ENCODE peak calls at places on chromosomes 4 and X, in nine cellular contexts. Z is pancreas, E is uterus, T is NT2/D1, U is tibial nerve, X is lung, C is colonic mucosa, Y is BE2C, N is Peyer's patch. M is an unnamed sample.

GRCh38 chr4:28469387-28469786 is 1608.7 kb downstream of the STIM2 start:
- DNase-seq in Z (no peak), E (no peak), T (no peak), U (no peak), X (no peak), C (no peak), Y (no peak), N (no peak), M (no peak)

GRCh38 chr4:110636231-110636676 is 13.4 kb upstream of the PITX2 start:
- DNase-seq in Z (no peak), E (no peak), T (no peak), U (no peak), X (no peak), C (no peak), Y (no peak), N (no peak), M (no peak)

GRCh38 chr4:7310441-7310840 is 118.1 kb downstream of the SORCS2 start:
- DNase-seq in Z (no peak), E (no peak), T (no peak), U (no peak), X (no peak), C (no peak), Y (no peak), N (no peak), M (no peak)

GRCh38 chr4:168839758-168840385 is 170.2 kb downstream of the CBR4 start:
- DNase-seq in Z (no peak), E (peak; percentile 66), T (no peak), U (no peak), X (no peak), C (no peak), Y (no peak), N (no peak), M (no peak)

GRCh38 chrX:101287402-101287801 is 3.7 kb downstream of the TAF7L start:
- DNase-seq in Z (no peak), E (no peak), T (peak; percentile 20), U (peak; percentile 43), X (no peak), C (peak; percentile 31), Y (peak; percentile 11), N (no peak), M (no peak)

GRCh38 chrX:65406532-65406931 is 128.1 kb downstream of the LAS1L start:
- DNase-seq in Z (no peak), E (no peak), T (no peak), U (no peak), X (no peak), C (no peak), Y (no peak), N (no peak), M (no peak)

GRCh38 chr4:31089815-31090214 is 369.6 kb downstream of the PCDH7 start:
- DNase-seq in Z (peak; percentile 6), E (peak; percentile 15), T (no peak), U (no peak), X (peak; percentile 86), C (no peak), Y (peak; percentile 18), N (no peak), M (no peak)

GRCh38 chr4:140719022-140719421 is 37.2 kb downstream of the TBC1D9 start:
- DNase-seq in Z (no peak), E (no peak), T (no peak), U (no peak), X (no peak), C (no peak), Y (no peak), N (no peak), M (no peak)

GRCh38 chr4:113645288-113645687 is 116.2 kb downstream of the CAMK2D start:
- DNase-seq in Z (no peak), E (no peak), T (no peak), U (no peak), X (no peak), C (no peak), Y (no peak), N (no peak), M (no peak)

GRCh38 chr4:113644398-113644797 is 117.1 kb downstream of the CAMK2D start:
- DNase-seq in Z (no peak), E (no peak), T (no peak), U (no peak), X (no peak), C (no peak), Y (no peak), N (no peak), M (no peak)

GRCh38 chr4:113641025-113641431 is 120.5 kb downstream of the CAMK2D start:
- DNase-seq in Z (no peak), E (no peak), T (no peak), U (no peak), X (no peak), C (no peak), Y (no peak), N (no peak), M (no peak)

GRCh38 chr4:113645771-113646455 is 115.6 kb downstream of the CAMK2D start:
- DNase-seq in Z (peak; percentile 36), E (no peak), T (peak; percentile 40), U (no peak), X (peak; percentile 46), C (peak; percentile 74), Y (no peak), N (no peak), M (peak; percentile 66)

DNA sequence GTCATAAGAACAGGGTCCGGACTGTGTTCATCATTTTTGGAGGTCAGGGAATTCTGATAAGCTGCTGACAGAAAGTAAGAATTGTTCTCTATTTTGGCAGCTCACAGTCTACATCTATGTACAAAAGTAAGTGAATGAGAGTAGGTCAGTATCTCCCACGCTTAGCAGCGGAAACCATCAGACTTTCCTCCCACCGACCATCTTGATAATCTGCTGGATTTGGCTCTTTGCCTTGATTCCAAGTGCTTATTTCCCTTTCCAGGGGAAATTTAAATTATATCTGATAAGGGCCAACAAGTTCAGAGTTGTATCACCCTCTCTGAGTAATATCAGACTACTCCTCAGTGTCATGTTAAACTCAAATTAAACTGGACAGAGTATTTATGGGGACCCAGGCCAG is 118.0 kb downstream of the CAMK2D start:
- DNase-seq in Z (no peak), E (no peak), T (no peak), U (no peak), X (no peak), C (no peak), Y (no peak), N (no peak), M (no peak)
- H3K4me1 ChIP-seq in Z (peaks cover 32% of the 10 kb centered on the region), E (peaks cover 5% of the 10 kb centered on the region), T (peaks cover 3% of the 10 kb centered on the region), U (peaks cover 42% of the 10 kb centered on the region), X (peaks cover 5% of the 10 kb centered on the region), C (peaks cover 19% of the 10 kb centered on the region), Y (peaks cover 11% of the 10 kb centered on the region), N (no peaks in the 10 kb centered on the region), M (peaks cover 15% of the 10 kb centered on the region)

GRCh38 chr4:152281211-152281610 is 254.7 kb downstream of the FBXW7 start:
- DNase-seq in Z (no peak), E (no peak), T (no peak), U (no peak), X (no peak), C (no peak), Y (no peak), N (no peak), M (no peak)

GRCh38 chr4:152281822-152282221 is 254.1 kb downstream of the FBXW7 start:
- DNase-seq in Z (no peak), E (no peak), T (no peak), U (no peak), X (no peak), C (no peak), Y (no peak), N (no peak), M (no peak)

GRCh38 chr4:152278505-152279301 is 257.2 kb downstream of the FBXW7 start:
- DNase-seq in Z (no peak), E (no peak), T (peak; percentile 2), U (no peak), X (peak; percentile 52), C (peak; percentile 27), Y (peak; percentile 39), N (no peak), M (peak; percentile 73)

GRCh38 chr4:152277333-152277732 is 258.6 kb downstream of the FBXW7 start:
- DNase-seq in Z (no peak), E (no peak), T (no peak), U (no peak), X (no peak), C (no peak), Y (no peak), N (no peak), M (no peak)

DNA sequence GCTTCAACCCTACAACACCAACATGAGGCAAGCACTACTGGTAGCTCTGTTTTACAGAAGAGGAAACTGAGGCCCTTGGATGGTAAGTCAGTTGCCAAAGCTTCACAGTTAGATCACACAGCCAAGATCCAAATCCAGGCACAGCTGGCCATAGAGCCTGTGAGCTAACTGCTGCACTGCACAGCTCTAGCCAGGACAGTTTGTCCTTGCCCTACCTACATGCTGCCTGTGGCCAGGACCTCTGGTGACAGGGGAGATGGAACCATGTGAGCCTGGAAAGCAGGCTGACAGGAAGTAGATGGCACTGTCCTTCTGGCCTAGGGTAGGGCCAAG is 257.8 kb downstream of the FBXW7 start:
- DNase-seq in Z (no peak), E (no peak), T (no peak), U (no peak), X (no peak), C (no peak), Y (no peak), N (no peak), M (no peak)
- H3K4me1 ChIP-seq in Z (no peaks in the 10 kb centered on the region), E (no peaks in the 10 kb centered on the region), T (peaks cover 5% of the 10 kb centered on the region), U (no peaks in the 10 kb centered on the region), X (no peaks in the 10 kb centered on the region), C (no peaks in the 10 kb centered on the region), Y (peaks cover 5% of the 10 kb centered on the region), N (no peaks in the 10 kb centered on the region), M (no peaks in the 10 kb centered on the region)

GRCh38 chr4:68466185-68466584 is 18.9 kb downstream of the TMPRSS11E start:
- DNase-seq in Z (no peak), E (no peak), T (no peak), U (no peak), X (no peak), C (no peak), Y (no peak), N (no peak), M (no peak)

GRCh38 chr4:68469482-68469881 is 22.2 kb downstream of the TMPRSS11E start:
- DNase-seq in Z (no peak), E (no peak), T (no peak), U (no peak), X (no peak), C (no peak), Y (no peak), N (no peak), M (no peak)

GRCh38 chr4:68465058-68465457 is 17.8 kb downstream of the TMPRSS11E start:
- DNase-seq in Z (no peak), E (no peak), T (no peak), U (no peak), X (no peak), C (no peak), Y (no peak), N (no peak), M (no peak)

GRCh38 chr4:68463796-68464195 is 16.5 kb downstream of the TMPRSS11E start:
- DNase-seq in Z (no peak), E (no peak), T (no peak), U (no peak), X (no peak), C (no peak), Y (no peak), N (no peak), M (no peak)

GRCh38 chr4:68466751-68467150 is 19.5 kb downstream of the TMPRSS11E start:
- DNase-seq in Z (no peak), E (no peak), T (no peak), U (no peak), X (no peak), C (no peak), Y (no peak), N (no peak), M (no peak)
- H3K4me1 ChIP-seq in Z (no peaks in the 10 kb centered on the region), E (no peaks in the 10 kb centered on the region), T (no peaks in the 10 kb centered on the region), U (no peaks in the 10 kb centered on the region), X (no peaks in the 10 kb centered on the region), C (no peaks in the 10 kb centered on the region), Y (no peaks in the 10 kb centered on the region), N (no peaks in the 10 kb centered on the region), M (no peaks in the 10 kb centered on the region)

DNA sequence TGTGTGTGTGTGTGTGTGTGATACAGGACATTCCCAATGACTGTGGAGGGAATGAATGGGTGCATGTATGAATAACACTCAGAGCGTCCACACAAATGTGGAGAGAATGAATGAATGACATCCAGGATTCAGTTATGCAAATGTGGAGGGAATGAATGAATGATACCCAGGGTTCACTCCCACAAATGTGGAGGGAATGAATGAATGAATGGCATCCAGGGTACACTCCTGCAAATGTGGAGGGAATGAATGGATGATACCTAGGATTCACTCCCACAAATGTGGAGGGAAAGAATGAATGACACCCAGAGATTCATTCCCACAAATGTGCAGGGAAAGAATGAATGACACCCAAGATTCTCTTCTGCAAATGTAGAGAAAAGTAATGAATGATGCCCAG is 36.0 kb upstream of the ASMTL start:
- DNase-seq in Z (no peak), E (no peak), T (no peak), U (no peak), X (no peak), C (no peak), Y (no peak), N (no peak), M (no peak)
- H3K4me1 ChIP-seq in Z (no peaks in the 10 kb centered on the region), E (no peaks in the 10 kb centered on the region), T (peaks cover 3% of the 10 kb centered on the region), U (no peaks in the 10 kb centered on the region), X (peaks cover 5% of the 10 kb centered on the region), C (no peaks in the 10 kb centered on the region), Y (no peaks in the 10 kb centered on the region), N (no peaks in the 10 kb centered on the region), M (no peaks in the 10 kb centered on the region)